ENCODE peak calls at places on chromosomes 16 and 17, in nine cellular contexts. Z, G, R, S, M, O, N, E and T are unnamed samples.

GRCh38 chr17:76141212-76142043 is at the start of gene FOXJ1:
- DNase-seq in O (peak), Z (peak), M (peak), S (peak), E (peak), N (peak), G (peak), R (peak), T (peak)

GRCh38 chr17:15663176-15663575 is 20.9 kb downstream of the TRIM16 start:
- DNase-seq in G (no peak), Z (no peak), M (no peak), S (no peak), E (no peak), R (no peak), O (no peak), N (no peak), T (no peak)

GRCh38 chr17:27408891-27409290 is 47.4 kb upstream of the KSR1 start:
- DNase-seq in N (peak), O (no peak), G (no peak), E (no peak), R (no peak), Z (peak), M (no peak), S (no peak), T (no peak)

GRCh38 chr17:74396567-74396966 is 29.3 kb downstream of the GPR142 start:
- DNase-seq in R (no peak), S (no peak), O (no peak), M (no peak), Z (no peak), G (no peak), N (no peak), E (no peak), T (no peak)

GRCh38 chr17:40914456-40914855 is 23.0 kb downstream of the KRT23 start:
- DNase-seq in R (no peak), M (no peak), G (no peak), N (no peak), Z (no peak), S (no peak), E (no peak), O (no peak), T (no peak)

GRCh38 chr17:15490634-15491261 is 23.3 kb upstream of the CDRT4 start:
- DNase-seq in N (peak), S (no peak), R (no peak), Z (peak), M (no peak), O (peak), G (peak), E (no peak), T (no peak)

GRCh38 chr17:11980813-11981212 is 16.5 kb downstream of the ZNF18 start:
- DNase-seq in S (no peak), E (no peak), N (no peak), R (no peak), M (no peak), O (no peak), Z (peak), G (no peak), T (no peak)

GRCh38 chr16:27355610-27356009 is 41.8 kb downstream of the IL4R start:
- DNase-seq in M (no peak), N (no peak), Z (peak), S (peak), O (peak), E (peak), R (peak), G (no peak), T (no peak)

GRCh38 chr17:50117202-50118040 is 12.5 kb downstream of the SAMD14 start:
- DNase-seq in S (peak), R (peak), N (peak), O (peak), G (peak), Z (peak), M (peak), E (peak), T (peak)

GRCh38 chr16:22222998-22223397 is 16.9 kb downstream of the EEF2K start:
- DNase-seq in O (no peak), S (no peak), M (no peak), E (no peak), G (no peak), N (no peak), Z (no peak), R (no peak), T (no peak)

GRCh38 chr16:48607056-48607825 is 2.7 kb downstream of the N4BP1 start:
- DNase-seq in O (no peak), R (no peak), Z (peak), G (no peak), N (peak), E (no peak), M (no peak), S (no peak), T (no peak)

GRCh38 chr16:14354561-14355351 is 275.3 kb downstream of the PARN start:
- DNase-seq in N (peak), Z (no peak), E (peak), S (no peak), G (no peak), M (no peak), O (peak), R (peak), T (peak)

GRCh38 chr17:28792877-28793666 is 49.3 kb downstream of the TRAF4 start:
- DNase-seq in R (no peak), G (no peak), Z (no peak), O (no peak), S (no peak), E (no peak), N (no peak), M (no peak), T (no peak)

GRCh38 chr17:67557921-67558320 is 159.8 kb upstream of the NOL11 start:
- DNase-seq in S (no peak), N (peak), G (no peak), M (no peak), O (no peak), E (no peak), R (no peak), Z (peak), T (no peak)

GRCh38 chr17:59632398-59632797 is 12.7 kb downstream of the CLTC start:
- DNase-seq in R (no peak), E (no peak), S (no peak), N (no peak), M (no peak), O (no peak), G (no peak), Z (no peak), T (no peak)

GRCh38 chr17:2695243-2695960 is 16.2 kb downstream of the CLUH start:
- DNase-seq in N (no peak), M (no peak), R (peak), E (no peak), G (no peak), S (no peak), O (peak), Z (no peak), T (no peak)

GRCh38 chr16:56610017-56610608 is 1.7 kb downstream of the MT2A start:
- DNase-seq in R (peak), M (peak), N (peak), G (peak), O (peak), E (peak), S (peak), Z (peak), T (no peak)

GRCh38 chr17:72643575-72644216 is 448.8 kb downstream of the SLC39A11 start:
- DNase-seq in Z (no peak), N (no peak), G (no peak), R (no peak), M (no peak), O (no peak), E (no peak), S (no peak), T (no peak)

GRCh38 chr16:73082608-73083007 is 34.7 kb upstream of the ZFHX3 start:
- DNase-seq in E (no peak), R (no peak), Z (peak), O (no peak), G (peak), N (peak), M (no peak), S (no peak), T (no peak)

GRCh38 chr16:31061813-31062440 is 12.1 kb downstream of the ZNF668 start:
- DNase-seq in O (no peak), Z (no peak), R (no peak), M (no peak), N (no peak), E (no peak), S (no peak), G (no peak), T (no peak)

GRCh38 chr17:50916708-50917417 is 50.7 kb upstream of the TOB1 start:
- DNase-seq in N (no peak), S (no peak), R (no peak), O (no peak), E (no peak), G (no peak), M (no peak), Z (peak), T (no peak)

GRCh38 chr17:67186782-67187181 is 58.2 kb downstream of the HELZ start:
- DNase-seq in O (no peak), N (no peak), Z (no peak), E (no peak), M (no peak), S (no peak), R (no peak), G (no peak), T (no peak)

GRCh38 chr17:74430706-74431567 is 951 bp upstream of the GPRC5C start:
- DNase-seq in Z (peak), M (no peak), R (no peak), E (peak), S (no peak), O (peak), G (peak), N (peak), T (peak)

GRCh38 chr17:77516902-77517301 is 376.1 kb downstream of the SEC14L1 start:
- DNase-seq in M (no peak), Z (peak), E (no peak), R (no peak), N (peak), O (no peak), S (no peak), G (no peak), T (no peak)

GRCh38 chr16:287298-287811 is 4.4 kb downstream of the PDIA2 start:
- DNase-seq in O (no peak), Z (no peak), E (peak), S (no peak), M (no peak), R (no peak), N (no peak), G (no peak), T (no peak)

GRCh38 chr17:66746736-66747135 is 88.2 kb upstream of the CACNG5 start:
- DNase-seq in M (no peak), G (no peak), N (no peak), O (no peak), E (no peak), S (no peak), Z (peak), R (no peak), T (no peak)

GRCh38 chr16:66255647-66256046 is 110.8 kb upstream of the CDH5 start:
- DNase-seq in Z (no peak), G (no peak), N (no peak), R (no peak), S (no peak), O (peak), E (no peak), M (no peak), T (no peak)

GRCh38 chr17:65371702-65372101 is 189.7 kb downstream of the AXIN2 start:
- DNase-seq in Z (no peak), M (no peak), S (no peak), E (no peak), N (no peak), R (no peak), G (no peak), O (no peak), T (no peak)

GRCh38 chr17:76495663-76496400 is 5.4 kb downstream of the RHBDF2 start:
- DNase-seq in O (no peak), R (no peak), N (no peak), M (no peak), Z (no peak), G (no peak), E (peak), S (no peak), T (no peak)

GRCh38 chr17:33290156-33290697 is 2.9 kb downstream of the ASIC2 start:
- DNase-seq in O (no peak), S (no peak), Z (no peak), E (no peak), M (no peak), N (no peak), R (no peak), G (no peak), T (no peak)

GRCh38 chr16:88374736-88375135 is 8.0 kb upstream of the ZNF469 start:
- DNase-seq in M (no peak), E (no peak), R (no peak), Z (no peak), S (no peak), O (no peak), G (no peak), N (no peak), T (no peak)

GRCh38 chr17:32350662-32351418 is 883 bp downstream of the ZNF207 start:
- DNase-seq in S (peak), G (peak), E (peak), O (peak), R (peak), Z (peak), N (peak), M (no peak), T (no peak)

GRCh38 chr16:57532251-57532625 is 4.1 kb downstream of the CCDC102A start:
- DNase-seq in Z (no peak), R (no peak), S (no peak), G (no peak), O (peak), N (no peak), E (no peak), M (no peak), T (peak)

GRCh38 chr16:27703545-27703944 is 153.6 kb downstream of the KATNIP start:
- DNase-seq in R (no peak), N (peak), G (no peak), S (no peak), E (no peak), O (no peak), M (no peak), Z (no peak), T (no peak)

GRCh38 chr16:27505297-27506236 is 44.1 kb downstream of the GTF3C1 start:
- DNase-seq in G (no peak), S (no peak), O (no peak), N (peak), M (no peak), R (no peak), E (no peak), Z (peak), T (no peak)